ENCODE peak calls at places on chromosomes 4 and X, in six cellular contexts. F is tibial nerve; L is H1; Y is hepatocyte; K is CD8-positive, alpha-beta T cell; P is Panc1. J is an unnamed sample.

GRCh38 chr4:21195682-21196081 is 495.4 kb downstream of the PACRGL start:
- DNase-seq in F (no peak), L (no peak), Y (no peak), K (no peak), P (no peak), J (no peak)

GRCh38 chrX:139642241-139642927 is 65.6 kb downstream of the MCF2 start:
- DNase-seq in F (no peak), L (peak; percentile 37), Y (no peak), K (no peak), P (no peak), J (no peak)

GRCh38 chr4:85084371-85085170 is 118.1 kb upstream of the WDFY3 start:
- DNase-seq in F (no peak), L (no peak), Y (peak; percentile 84), K (no peak), P (peak; percentile 38), J (peak; percentile 29)

GRCh38 chr4:53019485-53020382 is 157.6 kb downstream of the RASL11B start:
- DNase-seq in F (no peak), L (no peak), Y (peak; percentile 42), K (no peak), P (no peak), J (no peak)

GRCh38 chrX:95764972-95765451 is 919.6 kb upstream of the DIAPH2 start:
- DNase-seq in F (no peak), L (peak; percentile 41), Y (peak; percentile 75), K (no peak), P (no peak), J (no peak)

GRCh38 chr4:48949518-48950207 is 36.4 kb upstream of the CWH43 start:
- DNase-seq in F (no peak), L (no peak), Y (no peak), K (no peak), P (no peak), J (no peak)

GRCh38 chr4:189835505-189835904 is 105.2 kb upstream of the FRG1 start:
- DNase-seq in F (no peak), L (no peak), Y (no peak), K (no peak), P (no peak), J (no peak)

GRCh38 chrX:45619290-45619689 is 418.6 kb upstream of the DIPK2B start:
- DNase-seq in F (no peak), L (no peak), Y (no peak), K (no peak), P (no peak), J (no peak)

GRCh38 chr4:157514711-157515110 is 294.2 kb downstream of the GRIA2 start:
- DNase-seq in F (no peak), L (peak; percentile 70), Y (no peak), K (no peak), P (no peak), J (no peak)

GRCh38 chr4:41360214-41360910 is 103.6 kb downstream of the UCHL1 start:
- DNase-seq in F (peak; percentile 29), L (peak; percentile 68), Y (peak; percentile 82), K (no peak), P (no peak), J (no peak)

GRCh38 chr4:82360298-82361177 is 13.3 kb downstream of the HNRNPD start:
- DNase-seq in F (no peak), L (no peak), Y (peak; percentile 20), K (no peak), P (no peak), J (no peak)

GRCh38 chr4:159884989-159885388 is 782.1 kb downstream of the RAPGEF2 start:
- DNase-seq in F (no peak), L (no peak), Y (no peak), K (no peak), P (no peak), J (no peak)

GRCh38 chr4:169658196-169658595 is 37.8 kb downstream of the CLCN3 start:
- DNase-seq in F (no peak), L (no peak), Y (no peak), K (no peak), P (no peak), J (no peak)

GRCh38 chr4:128565565-128566186 is 243.8 kb upstream of the JADE1 start:
- DNase-seq in F (no peak), L (peak; percentile 80), Y (peak; percentile 67), K (peak; percentile 4), P (no peak), J (no peak)

GRCh38 chr4:7206856-7207567 is 14.7 kb downstream of the SORCS2 start:
- DNase-seq in F (peak; percentile 67), L (no peak), Y (peak; percentile 89), K (no peak), P (no peak), J (peak; percentile 63)

GRCh38 chr4:97153042-97153441 is 990.2 kb downstream of the STPG2 start:
- DNase-seq in F (no peak), L (no peak), Y (peak; percentile 50), K (no peak), P (no peak), J (peak; percentile 5)

GRCh38 chrX:138765061-138765460 is 53.5 kb upstream of the FGF13 start:
- DNase-seq in F (no peak), L (no peak), Y (no peak), K (no peak), P (no peak), J (no peak)

GRCh38 chr4:845836-846251 is 19.9 kb upstream of the CPLX1 start:
- DNase-seq in F (no peak), L (no peak), Y (no peak), K (no peak), P (no peak), J (no peak)
- H3K36me3 ChIP-seq in F (no peaks in the 10 kb centered on the region), L (no peaks in the 10 kb centered on the region), Y (no peaks in the 10 kb centered on the region), K (peaks cover 7% of the 10 kb centered on the region), P (no peaks in the 10 kb centered on the region), J (peaks cover 1% of the 10 kb centered on the region)

GRCh38 chr4:107799634-107800033 is 25.1 kb upstream of the SGMS2 start:
- DNase-seq in F (no peak), L (no peak), Y (no peak), K (no peak), P (no peak), J (no peak)
- H3K4me3 ChIP-seq in F (no peak overlapping the region), L (no peak overlapping the region), Y (no peak overlapping the region), K (no peak overlapping the region), P (peak overlapping the region; percentile 27), J (no peak overlapping the region)

GRCh38 chr4:177505171-177505615 is 63.0 kb upstream of the AGA start:
- DNase-seq in F (no peak), L (peak; percentile 76), Y (peak; percentile 19), K (no peak), P (no peak), J (no peak)
- TF ChIP-seq CTCF in F (no peak), L (peak; percentile 53), Y (no peak), K (no peak), P (no peak), J (no peak)

DNA sequence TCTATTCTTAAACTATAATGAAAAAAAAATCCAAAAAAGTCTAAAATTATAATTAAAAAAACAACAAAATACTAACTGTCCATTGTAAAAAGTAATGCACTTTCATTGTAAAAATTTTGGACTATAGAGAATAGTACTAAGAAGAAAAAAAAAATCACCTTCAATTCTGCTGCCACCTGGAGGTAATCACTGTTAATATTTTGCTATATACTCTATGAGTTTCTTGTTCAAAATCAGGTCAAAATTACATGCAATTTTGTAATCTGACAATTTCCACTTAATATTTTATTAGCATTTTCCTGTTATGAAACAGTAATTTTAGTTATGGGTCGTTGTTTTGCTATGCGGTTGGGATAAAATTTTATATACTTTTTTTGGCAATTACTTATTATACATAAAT is 62.0 kb downstream of the HTT start:
- DNase-seq in F (no peak), L (no peak), Y (no peak), K (no peak), P (no peak), J (no peak)
- H3K36me3 ChIP-seq in F (peaks cover 5% of the 10 kb centered on the region), L (peaks cover 17% of the 10 kb centered on the region), Y (peaks cover 7% of the 10 kb centered on the region), K (peaks cover 41% of the 10 kb centered on the region), P (no peaks in the 10 kb centered on the region), J (no peaks in the 10 kb centered on the region)

GRCh38 chr4:8592366-8593267 is at the start of gene CPZ:
- DNase-seq in F (no peak), L (peak; percentile 85), Y (peak; percentile 74), K (no peak), P (no peak), J (no peak)
- H3K4me3 ChIP-seq in F (no peak within 1 kb of the TSS), L (peak within 1 kb of the TSS; percentile 51), Y (peak within 1 kb of the TSS; percentile 51), K (no peak within 1 kb of the TSS), P (no peak within 1 kb of the TSS), J (peak within 1 kb of the TSS; percentile 11)

DNA sequence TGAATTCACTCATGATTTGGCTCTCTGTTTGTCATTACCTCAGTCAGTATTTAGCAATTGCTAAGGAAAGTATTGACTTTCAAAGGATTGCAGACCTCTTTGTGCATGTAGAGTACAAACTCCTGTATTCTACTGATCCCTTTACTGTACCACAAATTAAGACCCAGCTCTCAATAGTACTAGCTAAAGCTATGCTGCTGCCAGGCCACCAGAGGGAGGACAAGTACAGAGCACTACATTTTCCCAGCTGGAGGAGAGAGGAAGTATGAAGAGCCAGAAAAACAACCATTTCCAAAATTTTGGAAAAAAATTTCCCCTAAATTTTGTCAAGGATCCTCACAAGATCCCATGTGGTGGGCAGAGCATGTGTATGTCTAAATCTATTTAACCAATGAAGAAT is 175.0 kb upstream of the MTMR8 start:
- DNase-seq in F (no peak), L (peak; percentile 43), Y (no peak), K (no peak), P (no peak), J (no peak)
- TF ChIP-seq CTCF in F (no peak), L (peak; percentile 64), Y (peak; percentile 22), K (no peak), P (peak; percentile 22), J (no peak)

GRCh38 chrX:20181563-20182329 is 40.1 kb upstream of the EIF1AX start:
- DNase-seq in F (no peak), L (no peak), Y (no peak), K (no peak), P (no peak), J (no peak)

GRCh38 chrX:20173856-20174255 is 32.2 kb upstream of the EIF1AX start:
- DNase-seq in F (no peak), L (no peak), Y (no peak), K (no peak), P (no peak), J (no peak)

GRCh38 chrX:20173305-20173704 is 31.7 kb upstream of the EIF1AX start:
- DNase-seq in F (no peak), L (no peak), Y (no peak), K (no peak), P (no peak), J (no peak)

GRCh38 chrX:20171887-20172286 is 30.2 kb upstream of the EIF1AX start:
- DNase-seq in F (no peak), L (no peak), Y (no peak), K (no peak), P (no peak), J (no peak)

DNA sequence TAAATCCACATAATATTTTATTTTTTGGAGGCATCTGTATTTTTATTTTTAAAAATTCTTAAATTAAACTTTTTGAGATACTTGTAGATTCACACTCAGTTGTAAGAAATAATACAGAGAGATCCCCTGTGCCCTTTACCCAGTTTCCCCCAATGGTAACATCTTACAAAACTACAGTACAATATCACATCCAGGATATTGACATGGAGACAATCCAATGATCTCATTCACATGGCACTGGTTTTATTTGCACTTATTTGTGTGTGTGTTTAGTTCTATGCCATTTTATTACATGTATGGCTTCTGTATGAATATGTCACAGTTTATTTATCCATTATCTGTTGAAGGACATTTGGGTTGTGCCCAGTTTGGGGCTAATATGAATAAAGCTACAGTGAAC is 35.5 kb upstream of the EIF1AX start:
- DNase-seq in F (no peak), L (no peak), Y (no peak), K (no peak), P (no peak), J (no peak)
- H3K36me3 ChIP-seq in F (no peaks in the 10 kb centered on the region), L (no peaks in the 10 kb centered on the region), Y (no peaks in the 10 kb centered on the region), K (peaks cover 4% of the 10 kb centered on the region), P (no peaks in the 10 kb centered on the region), J (no peaks in the 10 kb centered on the region)